ENCODE peak calls at places on chromosomes 12 and 14, in seven cellular contexts. V, K, F, W, B, O and Z are unnamed samples.
A peak's percentile ranks its signal among the peaks of the same experiment; 100 is the strongest.

GRCh38 chr14:58977366-58977765 is 211.1 kb upstream of the DAAM1 start:
- DNase-seq in V (no peak), O (peak; percentile 11), W (no peak), F (no peak), K (no peak), B (no peak), Z (no peak)

GRCh38 chr12:111011999-111012600 is 91.7 kb upstream of the MYL2 start:
- DNase-seq in F (no peak), V (no peak), W (no peak), O (no peak), K (no peak), B (no peak), Z (no peak)

GRCh38 chr14:53715390-53715730 is 241.3 kb downstream of the BMP4 start:
- DNase-seq in V (no peak), B (no peak), F (peak; percentile 27), K (no peak), O (peak; percentile 76), W (no peak), Z (no peak)

GRCh38 chr14:104081951-104082464 is 3.5 kb upstream of the ASPG start:
- DNase-seq in V (no peak), F (no peak), W (no peak), B (no peak), O (no peak), K (no peak), Z (no peak)

GRCh38 chr12:91769736-91770135 is 375.9 kb downstream of the BTG1 start:
- DNase-seq in K (no peak), W (no peak), F (no peak), B (peak; percentile 8), O (no peak), V (no peak), Z (no peak)

GRCh38 chr14:50371546-50371945 is 25.1 kb downstream of the CDKL1 start:
- DNase-seq in K (no peak), B (no peak), W (no peak), O (no peak), F (no peak), V (no peak), Z (no peak)

GRCh38 chr12:121060149-121061001 is 21.3 kb upstream of the OASL start:
- DNase-seq in K (peak; percentile 64), O (peak; percentile 48), B (peak; percentile 51), W (no peak), F (peak; percentile 86), V (peak; percentile 78), Z (no peak)

GRCh38 chr14:71666579-71667145 is 265.6 kb upstream of the RGS6 start:
- DNase-seq in O (no peak), W (no peak), F (no peak), B (no peak), V (no peak), K (no peak), Z (no peak)

GRCh38 chr14:60658909-60659585 is 9.8 kb upstream of the SIX1 start:
- DNase-seq in K (no peak), V (peak; percentile 47), W (no peak), B (no peak), F (no peak), O (no peak), Z (no peak)

GRCh38 chr12:52037248-52037861 is 13.9 kb upstream of the NR4A1 start:
- DNase-seq in V (no peak), W (no peak), K (no peak), B (peak; percentile 59), O (peak; percentile 20), F (no peak), Z (no peak)

GRCh38 chr14:65637780-65638179 is 225.2 kb downstream of the FUT8 start:
- DNase-seq in W (no peak), O (peak; percentile 82), F (peak; percentile 65), K (no peak), V (no peak), B (peak; percentile 16), Z (no peak)

GRCh38 chr12:15634010-15634676 is 155.0 kb downstream of the EPS8 start:
- DNase-seq in O (no peak), W (no peak), B (no peak), K (no peak), F (no peak), V (no peak), Z (no peak)

GRCh38 chr14:68683326-68683725 is 109.5 kb downstream of the ZFP36L1 start:
- DNase-seq in F (no peak), W (no peak), O (no peak), B (no peak), V (no peak), K (peak; percentile 55), Z (no peak)

GRCh38 chr12:24560867-24561266 is 388.0 kb downstream of the BCAT1 start:
- DNase-seq in W (no peak), O (no peak), V (no peak), F (no peak), B (peak; percentile 10), K (no peak), Z (no peak)

GRCh38 chr12:124270671-124271070 is 24.2 kb upstream of the RFLNA start:
- DNase-seq in F (no peak), W (no peak), B (no peak), K (no peak), V (no peak), O (no peak), Z (no peak)

GRCh38 chr12:19915392-19916192 is 452.7 kb upstream of the PDE3A start:
- DNase-seq in K (peak; percentile 69), B (peak; percentile 30), W (no peak), O (peak; percentile 28), F (peak; percentile 63), V (peak; percentile 23), Z (peak; percentile 91)

GRCh38 chr14:73725116-73726024 is 11.2 kb upstream of the PNMA1 start:
- DNase-seq in W (no peak), O (no peak), F (no peak), K (no peak), V (no peak), B (no peak), Z (no peak)

GRCh38 chr14:59707778-59708635 is 131.4 kb upstream of the CCDC175 start:
- DNase-seq in B (no peak), W (no peak), K (peak; percentile 29), F (no peak), O (peak; percentile 22), V (no peak), Z (no peak)

GRCh38 chr14:103862393-103862782 is 15.0 kb upstream of the PPP1R13B start:
- DNase-seq in V (peak; percentile 56), O (no peak), B (no peak), W (peak; percentile 6), F (peak; percentile 40), K (no peak), Z (no peak)

GRCh38 chr14:72782817-72783216 is 111.1 kb downstream of the DPF3 start:
- DNase-seq in B (no peak), V (no peak), K (no peak), O (no peak), F (no peak), W (no peak), Z (no peak)

GRCh38 chr12:14384783-14385638 is 19.5 kb downstream of the ATF7IP start:
- DNase-seq in O (peak; percentile 94), W (peak; percentile 79), F (peak; percentile 97), V (peak; percentile 78), B (peak; percentile 55), K (peak; percentile 83), Z (peak; percentile 51)

GRCh38 chr12:107126688-107127481 is 33.5 kb upstream of the CRY1 start:
- DNase-seq in F (no peak), B (no peak), K (no peak), W (no peak), V (peak; percentile 13), O (peak; percentile 40), Z (peak; percentile 25)

GRCh38 chr14:81176224-81176623 is 44.5 kb downstream of the GTF2A1 start:
- DNase-seq in W (no peak), B (no peak), K (peak; percentile 63), O (no peak), V (no peak), F (no peak), Z (no peak)

GRCh38 chr14:92717571-92718042 is 30.8 kb downstream of the LGMN start:
- DNase-seq in F (peak; percentile 83), O (no peak), V (no peak), W (no peak), K (no peak), B (no peak), Z (no peak)

GRCh38 chr12:27685274-27685673 is 11.0 kb upstream of the REP15 start:
- DNase-seq in W (no peak), V (no peak), F (no peak), B (no peak), O (no peak), K (no peak), Z (no peak)

GRCh38 chr12:53286448-53286847 is 8.9 kb upstream of the PFDN5 start:
- DNase-seq in W (no peak), B (no peak), F (no peak), O (no peak), V (no peak), K (no peak), Z (no peak)

GRCh38 chr14:84225243-84225642 is 1304.7 kb upstream of the FLRT2 start:
- DNase-seq in O (no peak), V (no peak), B (no peak), W (no peak), F (no peak), K (no peak), Z (no peak)

GRCh38 chr12:88144546-88145468 is 2.7 kb downstream of the TMTC3 start:
- DNase-seq in V (no peak), O (peak; percentile 61), B (no peak), W (no peak), K (no peak), F (no peak), Z (no peak)

GRCh38 chr12:14454098-14454907 is 88.8 kb downstream of the ATF7IP start:
- DNase-seq in K (no peak), W (no peak), F (peak; percentile 82), V (peak; percentile 3), O (peak; percentile 57), B (peak; percentile 78), Z (peak; percentile 5)

GRCh38 chr14:66444271-66444987 is 41.7 kb upstream of the CCDC196 start:
- DNase-seq in W (no peak), V (no peak), O (no peak), K (peak; percentile 2), B (no peak), F (no peak), Z (no peak)

GRCh38 chr12:106985479-106985878 is 1.5 kb downstream of the MTERF2 start:
- DNase-seq in W (no peak), O (no peak), B (no peak), F (no peak), K (no peak), V (peak; percentile 24), Z (no peak)

GRCh38 chr12:3004655-3005565 is 45.7 kb downstream of the TEAD4 start:
- DNase-seq in K (peak; percentile 6), V (no peak), F (no peak), O (peak; percentile 17), B (peak; percentile 51), W (no peak), Z (no peak)